ENCODE peak calls at places on chromosomes 16 and 17, in four cellular contexts. B is HTR-8/SVneo, E is PC-3, S is AG10803. C is an unnamed sample.

GRCh38 chr16:58306327-58306726 is 11.5 kb upstream of the PRSS54 start:
- DNase-seq in B (no peak), E (peak; percentile 11), S (peak; percentile 19), C (peak; percentile 60)

GRCh38 chr16:48574148-48574547 is 35.8 kb downstream of the N4BP1 start:
- DNase-seq in B (no peak), E (no peak), S (no peak), C (no peak)

GRCh38 chr17:1485748-1486376 is 6.6 kb downstream of the MYO1C start:
- DNase-seq in B (peak; percentile 56), E (peak; percentile 31), S (peak; percentile 73), C (peak; percentile 72)

GRCh38 chr16:70430667-70431536 is 8.0 kb downstream of the ST3GAL2 start:
- DNase-seq in B (no peak), E (peak; percentile 12), S (no peak), C (peak; percentile 65)

GRCh38 chr16:84286568-84287220 is 8.0 kb upstream of the WFDC1 start:
- DNase-seq in B (no peak), E (no peak), S (peak; percentile 64), C (no peak)

GRCh38 chr17:83125515-83126274 is 46.3 kb downstream of the METRNL start:
- DNase-seq in B (no peak), E (no peak), S (peak; percentile 80), C (no peak)

GRCh38 chr17:73888875-73889274 is 244.6 kb upstream of the SDK2 start:
- DNase-seq in B (no peak), E (no peak), S (no peak), C (no peak)

GRCh38 chr17:43021739-43022512 is at the start of gene VAT1:
- DNase-seq in B (peak; percentile 89), E (peak; percentile 71), S (peak; percentile 70), C (peak; percentile 76)